ENCODE peak calls at places on chromosome 21, in ten cellular contexts. S, P, G, J, V, Q, Z, K, W and U are unnamed samples.

GRCh38 chr21:39181205-39181818 is 1.9 kb downstream of the PSMG1 start:
- DNase-seq in S (no peak), P (no peak), G (no peak), J (no peak), V (no peak), Q (no peak), Z (no peak), K (no peak), W (no peak), U (no peak)

GRCh38 chr21:17491716-17492414 is 21.0 kb upstream of the CXADR start:
- DNase-seq in S (no peak), P (peak; percentile 89), G (no peak), J (peak; percentile 26), V (no peak), Q (no peak), Z (peak; percentile 23), K (peak; percentile 30), W (no peak), U (no peak)

GRCh38 chr21:41743321-41744027 is 23.4 kb downstream of the RIPK4 start:
- DNase-seq in S (no peak), P (no peak), G (no peak), J (no peak), V (no peak), Q (peak; percentile 27), Z (no peak), K (no peak), W (peak; percentile 45), U (no peak)

GRCh38 chr21:26962516-26963305 is 4.2 kb downstream of the ADAMTS5 start:
- DNase-seq in S (no peak), P (no peak), G (no peak), J (no peak), V (no peak), Q (no peak), Z (no peak), K (no peak), W (no peak), U (no peak)

GRCh38 chr21:14858309-14858708 is 206.5 kb downstream of the NRIP1 start:
- DNase-seq in S (no peak), P (no peak), G (no peak), J (no peak), V (no peak), Q (no peak), Z (no peak), K (no peak), W (no peak), U (no peak)

GRCh38 chr21:36994501-36995189 is 11.9 kb upstream of the RIPPLY3 start:
- DNase-seq in S (peak; percentile 94), P (no peak), G (peak; percentile 81), J (no peak), V (no peak), Q (no peak), Z (no peak), K (no peak), W (no peak), U (no peak)

GRCh38 chr21:14582934-14583628 is 37.0 kb upstream of the SAMSN1 start:
- DNase-seq in S (no peak), P (no peak), G (no peak), J (no peak), V (no peak), Q (no peak), Z (no peak), K (no peak), W (no peak), U (no peak)

GRCh38 chr21:43799301-43799840 is 10.0 kb downstream of the RRP1 start:
- DNase-seq in S (no peak), P (no peak), G (no peak), J (no peak), V (no peak), Q (no peak), Z (no peak), K (no peak), W (no peak), U (no peak)

GRCh38 chr21:41992576-41992975 is 17.6 kb downstream of the ZBTB21 start:
- DNase-seq in S (no peak), P (no peak), G (no peak), J (no peak), V (no peak), Q (no peak), Z (no peak), K (no peak), W (no peak), U (no peak)

GRCh38 chr21:37636152-37636860 is 269.7 kb downstream of the DYRK1A start:
- DNase-seq in S (no peak), P (peak; percentile 71), G (no peak), J (no peak), V (no peak), Q (no peak), Z (no peak), K (no peak), W (no peak), U (no peak)

GRCh38 chr21:33975548-33976081 is 60.0 kb upstream of the ATP5PO start:
- DNase-seq in S (no peak), P (no peak), G (peak; percentile 39), J (no peak), V (peak; percentile 48), Q (peak; percentile 25), Z (no peak), K (peak; percentile 82), W (no peak), U (peak; percentile 55)

GRCh38 chr21:36980280-36981048 is 14.0 kb upstream of the HLCS start:
- DNase-seq in S (peak; percentile 65), P (peak; percentile 16), G (peak; percentile 65), J (no peak), V (no peak), Q (peak; percentile 36), Z (peak; percentile 38), K (no peak), W (peak; percentile 80), U (no peak)

GRCh38 chr21:45250272-45250671 is 37.4 kb downstream of the POFUT2 start:
- DNase-seq in S (no peak), P (no peak), G (no peak), J (no peak), V (no peak), Q (no peak), Z (no peak), K (no peak), W (no peak), U (no peak)
- TF ChIP-seq POLR2AphosphoS5 in S (no peak), P (no peak), G (no peak), J (no peak), V (no peak), Q (no peak), Z (no peak), K (no peak), W (no peak), U (no peak)

DNA sequence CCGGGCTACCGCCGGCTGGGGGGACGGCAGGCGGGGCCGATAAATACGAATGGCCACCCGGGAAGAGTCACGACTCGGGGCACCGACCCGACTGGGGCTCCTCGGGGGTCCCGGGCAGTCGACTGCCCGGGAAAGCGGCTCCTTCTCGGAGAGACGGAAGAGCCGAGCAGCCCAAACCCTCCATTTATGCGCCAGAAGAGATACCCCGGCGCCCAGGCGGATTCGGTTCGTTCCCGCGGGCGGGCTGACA is 410 bp downstream of the SYNJ1 start:
- DNase-seq in S (no peak), P (no peak), G (peak; percentile 57), J (no peak), V (no peak), Q (no peak), Z (peak; percentile 13), K (no peak), W (no peak), U (no peak)
- TF ChIP-seq POLR2AphosphoS5 in S (no peak), P (no peak), G (no peak), J (no peak), V (no peak), Q (no peak), Z (no peak), K (no peak), W (no peak), U (no peak)

GRCh38 chr21:35191128-35191527 is 142.0 kb upstream of the RUNX1 start:
- DNase-seq in S (no peak), P (no peak), G (no peak), J (no peak), V (no peak), Q (no peak), Z (no peak), K (no peak), W (no peak), U (no peak)

GRCh38 chr21:35190201-35190701 is 141.1 kb upstream of the RUNX1 start:
- DNase-seq in S (no peak), P (no peak), G (no peak), J (peak; percentile 58), V (no peak), Q (no peak), Z (no peak), K (no peak), W (no peak), U (no peak)

GRCh38 chr21:35195232-35195631 is 146.1 kb upstream of the RUNX1 start:
- DNase-seq in S (no peak), P (no peak), G (no peak), J (no peak), V (no peak), Q (no peak), Z (no peak), K (no peak), W (no peak), U (no peak)

GRCh38 chr21:35191754-35192153 is 142.7 kb upstream of the RUNX1 start:
- DNase-seq in S (no peak), P (no peak), G (no peak), J (no peak), V (no peak), Q (no peak), Z (no peak), K (no peak), W (no peak), U (no peak)

GRCh38 chr21:35189077-35189863 is 140.2 kb upstream of the RUNX1 start:
- DNase-seq in S (no peak), P (no peak), G (no peak), J (no peak), V (no peak), Q (no peak), Z (no peak), K (no peak), W (no peak), U (peak; percentile 16)
- TF ChIP-seq POLR2AphosphoS5 in S (no peak), P (no peak), G (no peak), J (no peak), V (no peak), Q (no peak), Z (no peak), K (no peak), W (no peak), U (no peak)

GRCh38 chr21:45981641-45982255 is at the start of gene COL6A1:
- DNase-seq in S (peak; percentile 52), P (peak; percentile 40), G (peak; percentile 62), J (no peak), V (peak; percentile 43), Q (peak; percentile 64), Z (peak; percentile 48), K (no peak), W (peak; percentile 83), U (peak; percentile 22)
- TF ChIP-seq POLR2AphosphoS5 in S (peak; percentile 79), P (peak; percentile 17), G (no peak), J (peak; percentile 88), V (no peak), Q (peak; percentile 73), Z (no peak), K (no peak), W (peak; percentile 79), U (no peak)